ENCODE peak calls at places on chromosomes 7 and 10, in seven cellular contexts. One of them, this sample, is unnamed.
A peak's percentile ranks its signal among the peaks of the same experiment; 100 is the strongest.

GRCh38 chr10:59090804-59091203 is 85.6 kb upstream of the PHYHIPL start:
- DNase-seq in IMR-90: no peak
- DNase-seq in Peyer's patch: no peak
- DNase-seq in ELR: no peak
- DNase-seq in stimulated activated naive CD8-positive, alpha-beta T cell treated with anti-CD3 and anti-CD28 coated beads, Interleukin-15, Interleukin-2, amounts not matched to agents 100 U/mL and 50 U/mL, for 24 hours: no peak
- DNase-seq in germinal center: no peak
- DNase-seq in neural crest cell: no peak
- DNase-seq in this sample: no peak

GRCh38 chr7:30935569-30935877 is 23.9 kb downstream of the AQP1 start:
- DNase-seq in neural crest cell: no peak
- DNase-seq in Peyer's patch: no peak
- DNase-seq in ELR: no peak
- DNase-seq in IMR-90: no peak
- DNase-seq in stimulated activated naive CD8-positive, alpha-beta T cell treated with anti-CD3 and anti-CD28 coated beads, Interleukin-15, Interleukin-2, amounts not matched to agents 100 U/mL and 50 U/mL, for 24 hours: no peak
- DNase-seq in germinal center: no peak
- DNase-seq in this sample: no peak

GRCh38 chr7:8060241-8060640 is 91.6 kb downstream of the GLCCI1 start:
- DNase-seq in ELR: no peak
- DNase-seq in germinal center: no peak
- DNase-seq in neural crest cell: no peak
- DNase-seq in Peyer's patch: no peak
- DNase-seq in stimulated activated naive CD8-positive, alpha-beta T cell treated with anti-CD3 and anti-CD28 coated beads, Interleukin-15, Interleukin-2, amounts not matched to agents 100 U/mL and 50 U/mL, for 24 hours: no peak
- DNase-seq in IMR-90: no peak
- DNase-seq in this sample: no peak

GRCh38 chr10:111871458-111871857 is 312.1 kb downstream of the GPAM start:
- DNase-seq in IMR-90: no peak
- DNase-seq in germinal center: no peak
- DNase-seq in stimulated activated naive CD8-positive, alpha-beta T cell treated with anti-CD3 and anti-CD28 coated beads, Interleukin-15, Interleukin-2, amounts not matched to agents 100 U/mL and 50 U/mL, for 24 hours: no peak
- DNase-seq in ELR: no peak
- DNase-seq in neural crest cell: no peak
- DNase-seq in Peyer's patch: no peak
- DNase-seq in this sample: no peak

GRCh38 chr10:125006188-125006680 is 64.3 kb downstream of the ZRANB1 start:
- DNase-seq in Peyer's patch: no peak
- DNase-seq in ELR: no peak
- DNase-seq in IMR-90: peak; percentile 54
- DNase-seq in germinal center: no peak
- DNase-seq in stimulated activated naive CD8-positive, alpha-beta T cell treated with anti-CD3 and anti-CD28 coated beads, Interleukin-15, Interleukin-2, amounts not matched to agents 100 U/mL and 50 U/mL, for 24 hours: no peak
- DNase-seq in neural crest cell: no peak
- DNase-seq in this sample: no peak

GRCh38 chr7:149573519-149573918 is 75.9 kb upstream of the ZNF746 start:
- DNase-seq in neural crest cell: no peak
- DNase-seq in IMR-90: no peak
- DNase-seq in germinal center: no peak
- DNase-seq in ELR: peak; percentile 13
- DNase-seq in Peyer's patch: no peak
- DNase-seq in stimulated activated naive CD8-positive, alpha-beta T cell treated with anti-CD3 and anti-CD28 coated beads, Interleukin-15, Interleukin-2, amounts not matched to agents 100 U/mL and 50 U/mL, for 24 hours: no peak
- DNase-seq in this sample: no peak

GRCh38 chr10:131767716-131768115 is 133.1 kb upstream of the PPP2R2D start:
- DNase-seq in germinal center: no peak
- DNase-seq in Peyer's patch: no peak
- DNase-seq in neural crest cell: no peak
- DNase-seq in stimulated activated naive CD8-positive, alpha-beta T cell treated with anti-CD3 and anti-CD28 coated beads, Interleukin-15, Interleukin-2, amounts not matched to agents 100 U/mL and 50 U/mL, for 24 hours: no peak
- DNase-seq in ELR: no peak
- DNase-seq in IMR-90: no peak
- DNase-seq in this sample: no peak

GRCh38 chr7:7687800-7688199 is 30.6 kb downstream of the RPA3 start:
- DNase-seq in ELR: no peak
- DNase-seq in stimulated activated naive CD8-positive, alpha-beta T cell treated with anti-CD3 and anti-CD28 coated beads, Interleukin-15, Interleukin-2, amounts not matched to agents 100 U/mL and 50 U/mL, for 24 hours: no peak
- DNase-seq in IMR-90: no peak
- DNase-seq in neural crest cell: no peak
- DNase-seq in germinal center: no peak
- DNase-seq in Peyer's patch: no peak
- DNase-seq in this sample: no peak

GRCh38 chr7:26159243-26159642 is 7.2 kb downstream of the NFE2L3 start:
- DNase-seq in stimulated activated naive CD8-positive, alpha-beta T cell treated with anti-CD3 and anti-CD28 coated beads, Interleukin-15, Interleukin-2, amounts not matched to agents 100 U/mL and 50 U/mL, for 24 hours: no peak
- DNase-seq in Peyer's patch: no peak
- DNase-seq in IMR-90: no peak
- DNase-seq in germinal center: no peak
- DNase-seq in neural crest cell: no peak
- DNase-seq in ELR: peak; percentile 54
- DNase-seq in this sample: no peak

GRCh38 chr10:126425051-126425450 is 36.8 kb upstream of the ADAM12 start:
- DNase-seq in IMR-90: no peak
- DNase-seq in germinal center: no peak
- DNase-seq in stimulated activated naive CD8-positive, alpha-beta T cell treated with anti-CD3 and anti-CD28 coated beads, Interleukin-15, Interleukin-2, amounts not matched to agents 100 U/mL and 50 U/mL, for 24 hours: no peak
- DNase-seq in ELR: no peak
- DNase-seq in Peyer's patch: no peak
- DNase-seq in neural crest cell: no peak
- DNase-seq in this sample: no peak

GRCh38 chr10:91022924-91023707 is 102.2 kb upstream of the ANKRD1 start:
- DNase-seq in Peyer's patch: no peak
- DNase-seq in stimulated activated naive CD8-positive, alpha-beta T cell treated with anti-CD3 and anti-CD28 coated beads, Interleukin-15, Interleukin-2, amounts not matched to agents 100 U/mL and 50 U/mL, for 24 hours: no peak
- DNase-seq in IMR-90: no peak
- DNase-seq in germinal center: no peak
- DNase-seq in neural crest cell: no peak
- DNase-seq in ELR: no peak
- DNase-seq in this sample: peak; percentile 37

GRCh38 chr7:71547426-71547825 is 415.5 kb downstream of the GALNT17 start:
- DNase-seq in neural crest cell: no peak
- DNase-seq in stimulated activated naive CD8-positive, alpha-beta T cell treated with anti-CD3 and anti-CD28 coated beads, Interleukin-15, Interleukin-2, amounts not matched to agents 100 U/mL and 50 U/mL, for 24 hours: no peak
- DNase-seq in ELR: no peak
- DNase-seq in germinal center: no peak
- DNase-seq in Peyer's patch: no peak
- DNase-seq in IMR-90: no peak
- DNase-seq in this sample: no peak

GRCh38 chr7:113424463-113424862 is 306.1 kb upstream of the SMIM30 start:
- DNase-seq in Peyer's patch: no peak
- DNase-seq in IMR-90: no peak
- DNase-seq in ELR: no peak
- DNase-seq in neural crest cell: no peak
- DNase-seq in stimulated activated naive CD8-positive, alpha-beta T cell treated with anti-CD3 and anti-CD28 coated beads, Interleukin-15, Interleukin-2, amounts not matched to agents 100 U/mL and 50 U/mL, for 24 hours: no peak
- DNase-seq in germinal center: no peak
- DNase-seq in this sample: no peak

GRCh38 chr10:72315611-72316385 is 38.9 kb downstream of the DNAJB12 start:
- DNase-seq in ELR: no peak
- DNase-seq in neural crest cell: no peak
- DNase-seq in stimulated activated naive CD8-positive, alpha-beta T cell treated with anti-CD3 and anti-CD28 coated beads, Interleukin-15, Interleukin-2, amounts not matched to agents 100 U/mL and 50 U/mL, for 24 hours: no peak
- DNase-seq in Peyer's patch: no peak
- DNase-seq in germinal center: no peak
- DNase-seq in IMR-90: peak; percentile 52
- DNase-seq in this sample: peak; percentile 98

GRCh38 chr7:37921340-37921805 is 933 bp downstream of the EPDR1 start:
- DNase-seq in ELR: no peak
- DNase-seq in IMR-90: no peak
- DNase-seq in germinal center: peak; percentile 9
- DNase-seq in Peyer's patch: peak; percentile 62
- DNase-seq in stimulated activated naive CD8-positive, alpha-beta T cell treated with anti-CD3 and anti-CD28 coated beads, Interleukin-15, Interleukin-2, amounts not matched to agents 100 U/mL and 50 U/mL, for 24 hours: peak; percentile 33
- DNase-seq in neural crest cell: no peak
- DNase-seq in this sample: peak; percentile 53

GRCh38 chr10:124742418-124743187 is 1.6 kb downstream of the FAM53B start:
- DNase-seq in germinal center: no peak
- DNase-seq in IMR-90: no peak
- DNase-seq in Peyer's patch: peak; percentile 57
- DNase-seq in neural crest cell: peak; percentile 26
- DNase-seq in ELR: peak; percentile 43
- DNase-seq in stimulated activated naive CD8-positive, alpha-beta T cell treated with anti-CD3 and anti-CD28 coated beads, Interleukin-15, Interleukin-2, amounts not matched to agents 100 U/mL and 50 U/mL, for 24 hours: no peak
- DNase-seq in this sample: no peak

GRCh38 chr7:74173491-74173865 is 678 bp upstream of the EIF4H start:
- DNase-seq in neural crest cell: no peak
- DNase-seq in Peyer's patch: no peak
- DNase-seq in germinal center: no peak
- DNase-seq in ELR: no peak
- DNase-seq in stimulated activated naive CD8-positive, alpha-beta T cell treated with anti-CD3 and anti-CD28 coated beads, Interleukin-15, Interleukin-2, amounts not matched to agents 100 U/mL and 50 U/mL, for 24 hours: no peak
- DNase-seq in IMR-90: no peak
- DNase-seq in this sample: no peak

GRCh38 chr7:27651702-27652101 is 11.0 kb downstream of the HIBADH start:
- DNase-seq in neural crest cell: no peak
- DNase-seq in IMR-90: peak; percentile 49
- DNase-seq in ELR: no peak
- DNase-seq in germinal center: no peak
- DNase-seq in Peyer's patch: no peak
- DNase-seq in stimulated activated naive CD8-positive, alpha-beta T cell treated with anti-CD3 and anti-CD28 coated beads, Interleukin-15, Interleukin-2, amounts not matched to agents 100 U/mL and 50 U/mL, for 24 hours: no peak
- DNase-seq in this sample: peak; percentile 35